ENCODE peak calls at places on chromosomes 7 and 10, in eight cellular contexts. X is psoas muscle, J is Caco-2, M is brain microvascular endothelial cell, T is K562, S is hepatocyte, Q is thoracic aorta, A is H7. V is an unnamed sample. For H3K27me3, the result is how much of the 10 kb centered on the place peaks cover.

GRCh38 chr7:117041822-117042221 is 88.5 kb downstream of the ST7 start:
- DNase-seq in T (no peak), Q (no peak), A (no peak), S (no peak), M (no peak), X (no peak), J (no peak), V (no peak)

GRCh38 chr7:39510738-39511372 is 55.3 kb upstream of the YAE1 start:
- DNase-seq in A (no peak), Q (no peak), J (no peak), S (no peak), M (peak), X (no peak), T (no peak), V (no peak)

GRCh38 chr7:42314696-42315095 is 77.7 kb upstream of the GLI3 start:
- DNase-seq in J (no peak), S (no peak), Q (no peak), X (no peak), M (peak), T (no peak), A (no peak), V (no peak)

GRCh38 chr7:22154130-22154529 is 202.8 kb downstream of the RAPGEF5 start:
- DNase-seq in A (peak), J (no peak), X (no peak), M (no peak), T (no peak), S (no peak), Q (no peak), V (no peak)

GRCh38 chr7:70608229-70608628 is 523.7 kb upstream of the GALNT17 start:
- DNase-seq in X (no peak), J (no peak), A (no peak), Q (no peak), T (no peak), S (no peak), M (no peak), V (no peak)

GRCh38 chr10:3239920-3240909 is 67.6 kb upstream of the PITRM1 start:
- DNase-seq in X (no peak), A (peak), T (no peak), J (no peak), S (no peak), Q (no peak), M (no peak), V (no peak)

GRCh38 chr10:124166431-124167125 is 73.2 kb upstream of the CHST15 start:
- DNase-seq in M (no peak), X (no peak), S (no peak), T (no peak), J (no peak), A (no peak), Q (no peak), V (no peak)

GRCh38 chr10:29012926-29013554 is 275.8 kb upstream of the LYZL1 start:
- DNase-seq in X (no peak), Q (no peak), M (no peak), J (no peak), S (no peak), T (no peak), A (no peak), V (no peak)

GRCh38 chr10:103763374-103764202 is 91.8 kb downstream of the SH3PXD2A start:
- DNase-seq in T (peak), A (no peak), M (no peak), Q (no peak), X (no peak), S (no peak), J (no peak), V (no peak)

DNA sequence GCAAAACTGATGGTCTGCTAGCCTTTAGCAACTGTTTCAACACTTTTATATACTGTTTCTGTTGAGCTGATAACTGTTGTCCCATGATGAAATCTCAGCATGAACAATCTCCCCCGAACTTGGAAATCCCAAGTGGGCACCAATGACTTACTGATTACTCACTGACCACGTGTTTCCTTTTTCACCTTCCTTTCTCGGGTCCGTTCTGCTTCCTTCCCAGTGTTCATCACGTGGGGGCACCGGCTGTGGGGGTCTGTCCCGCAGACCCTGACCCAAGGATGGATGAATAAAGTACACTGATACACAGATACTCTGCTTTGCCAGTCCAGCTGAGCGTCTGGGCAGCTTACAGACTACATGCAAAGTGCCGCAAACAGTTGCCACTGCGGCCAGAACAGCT is 39.0 kb upstream of the RASGEF1A start:
- DNase-seq in A (no peak), J (no peak), M (no peak), Q (no peak), X (no peak), T (no peak), S (no peak), V (no peak)
- H3K27me3 ChIP-seq in A (under half), J (under half), M (under half), Q (under half), X (under half), T (under half), S (under half), V (under half)

GRCh38 chr10:21368728-21369425 is 156.6 kb downstream of the SKIDA1 start:
- DNase-seq in X (peak), A (no peak), M (peak), J (no peak), Q (no peak), T (no peak), S (no peak), V (no peak)

GRCh38 chr10:21363753-21364104 is 161.8 kb downstream of the SKIDA1 start:
- DNase-seq in A (no peak), Q (no peak), X (no peak), J (no peak), M (no peak), T (no peak), S (no peak), V (no peak)

GRCh38 chr10:21363087-21363752 is 162.3 kb downstream of the SKIDA1 start:
- DNase-seq in X (no peak), M (no peak), J (no peak), T (no peak), A (no peak), S (no peak), Q (no peak), V (no peak)

GRCh38 chr10:21368022-21368582 is 157.4 kb downstream of the SKIDA1 start:
- DNase-seq in J (no peak), A (no peak), X (no peak), T (peak), S (no peak), M (no peak), Q (no peak), V (no peak)

GRCh38 chr10:21364196-21365114 is 161.0 kb downstream of the SKIDA1 start:
- DNase-seq in S (peak), M (peak), J (peak), Q (no peak), A (peak), T (no peak), X (peak), V (peak)
- H3K4me3 ChIP-seq in S (no peak), M (no peak), J (no peak), Q (no peak), A (no peak), T (no peak), X (no peak), V (no peak)

DNA sequence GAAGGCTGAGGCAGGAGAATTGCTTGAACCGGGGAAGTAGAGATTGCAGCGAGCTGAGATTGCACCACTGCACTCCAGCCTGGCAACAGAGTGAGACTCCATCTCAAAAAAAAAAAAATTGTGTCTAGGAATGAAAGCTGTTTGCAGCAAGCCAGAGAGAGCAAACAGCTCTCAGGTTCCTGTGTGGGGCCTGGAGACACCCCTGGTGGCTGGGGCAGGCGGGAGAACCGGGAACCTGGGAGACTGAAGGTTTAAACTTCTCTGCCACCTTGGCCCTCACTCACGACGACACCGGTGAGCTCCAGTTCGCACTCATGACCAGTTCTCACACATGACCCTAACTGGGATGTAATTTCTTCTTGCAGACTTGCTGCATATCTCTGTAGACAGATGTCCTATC is 13.2 kb upstream of the UNCX start:
- DNase-seq in M (no peak), S (peak), J (no peak), A (peak), X (no peak), Q (no peak), T (no peak), V (no peak)
- H3K27me3 ChIP-seq in M (under half), S (half or more), J (under half), A (under half), X (half or more), Q (under half), T (under half), V (half or more)

GRCh38 chr10:101969496-101969895 is 86.5 kb downstream of the ARMH3 start:
- DNase-seq in S (no peak), T (no peak), X (no peak), Q (no peak), M (no peak), A (no peak), J (no peak), V (no peak)
- H3K4me3 ChIP-seq in S (no peak), T (no peak), X (no peak), Q (no peak), M (no peak), A (no peak), J (no peak), V (no peak)

DNA sequence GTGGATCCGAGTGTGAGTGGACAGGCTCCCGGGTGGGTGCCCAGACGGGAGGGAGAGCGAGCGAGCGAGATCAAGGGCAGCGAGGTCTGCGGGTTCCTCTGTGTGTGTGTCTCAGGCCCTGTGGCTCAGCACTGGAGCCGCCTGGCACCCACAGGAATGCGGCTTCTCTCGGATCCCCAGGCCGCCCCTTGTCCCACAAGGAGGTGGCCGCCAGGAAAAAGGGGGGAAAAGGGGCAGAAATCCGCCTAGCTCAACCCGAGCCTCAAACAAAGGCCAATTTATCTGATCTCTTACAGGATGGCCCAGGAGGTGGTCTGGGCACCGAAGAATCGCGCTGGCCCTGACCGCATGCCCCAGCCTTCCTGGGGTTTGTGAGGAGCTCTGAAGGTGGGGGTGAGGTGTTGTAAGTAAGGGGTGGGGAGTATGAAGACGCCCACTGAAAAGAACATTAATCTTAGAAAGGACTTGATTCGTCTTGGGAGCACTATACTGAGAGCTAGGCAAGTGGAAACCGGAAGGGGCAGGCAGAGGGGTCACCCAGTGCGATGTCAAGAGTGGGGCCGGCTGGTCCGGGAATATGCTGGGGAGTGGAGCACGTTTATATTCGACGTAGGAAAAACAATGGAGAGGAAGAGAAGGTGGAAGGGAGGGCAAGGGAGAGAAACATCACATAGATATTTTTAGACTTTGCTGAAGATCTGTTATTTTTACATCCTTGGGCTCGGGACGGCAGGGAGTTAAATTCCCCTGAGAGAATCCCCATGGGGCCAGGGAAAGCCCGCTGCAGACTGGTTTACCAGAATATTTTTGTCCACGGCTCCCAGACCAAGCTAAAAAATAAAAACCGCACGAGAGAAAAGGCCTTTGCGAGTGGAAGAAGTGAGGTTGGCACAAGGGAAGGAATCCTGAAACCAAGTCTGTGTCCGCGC is 7.2 kb downstream of the DLX5 start:
- DNase-seq in A (no peak), Q (no peak), J (no peak), S (no peak), T (no peak), M (no peak), X (no peak), V (no peak)
- H3K27me3 ChIP-seq in A (half or more), Q (half or more), J (under half), S (half or more), T (half or more), M (half or more), X (half or more), V (half or more)

GRCh38 chr10:51367120-51367519 is 292.8 kb downstream of the PRKG1 start:
- DNase-seq in X (no peak), M (no peak), T (no peak), J (no peak), A (no peak), Q (no peak), S (no peak), V (no peak)

GRCh38 chr10:51369903-51370302 is 295.6 kb downstream of the PRKG1 start:
- DNase-seq in X (no peak), M (peak), S (no peak), T (no peak), J (no peak), Q (no peak), A (no peak), V (no peak)

GRCh38 chr10:51366044-51366443 is 291.8 kb downstream of the PRKG1 start:
- DNase-seq in A (no peak), M (no peak), S (no peak), Q (no peak), X (no peak), J (no peak), T (no peak), V (no peak)

GRCh38 chr10:51371725-51372124 is 297.4 kb downstream of the PRKG1 start:
- DNase-seq in T (no peak), J (no peak), S (no peak), Q (no peak), X (no peak), A (no peak), M (peak), V (no peak)

DNA sequence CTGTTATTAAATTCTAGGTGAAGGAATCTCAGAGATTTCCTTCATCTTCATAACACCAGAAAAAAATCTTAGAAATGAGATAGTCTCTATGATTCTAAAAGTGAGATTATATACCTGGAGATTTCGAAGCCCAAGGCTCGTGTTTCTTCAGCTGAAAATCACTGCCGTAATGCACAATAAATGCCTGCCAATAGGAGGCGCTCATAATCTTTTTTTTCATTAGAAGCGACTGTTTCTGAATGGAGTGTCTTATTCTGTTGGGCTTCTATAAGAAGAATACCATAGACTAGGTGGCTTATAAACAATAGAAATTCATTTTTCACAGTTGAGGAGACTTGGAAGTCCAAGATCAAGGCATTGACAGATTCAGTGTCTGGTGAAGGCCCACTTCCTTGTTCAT is 294.7 kb downstream of the PRKG1 start:
- DNase-seq in A (no peak), J (no peak), S (no peak), X (no peak), M (no peak), T (no peak), Q (no peak), V (no peak)
- H3K4me3 ChIP-seq in A (no peak), J (no peak), S (no peak), X (no peak), M (no peak), T (no peak), Q (no peak), V (no peak)